ENCODE peak calls at places on chromosome 9, in eight cellular contexts. One of them, this sample, is unnamed. For H3K9me3, the result is how much of the 10 kb centered on the place peaks cover.

GRCh38 chr9:76911971-76912370 is 6.1 kb upstream of the PRUNE2 start:
- DNase-seq in body of pancreas: no peak
- DNase-seq in sigmoid colon: no peak
- DNase-seq in uterus: no peak
- DNase-seq in A549: no peak
- DNase-seq in transverse colon: no peak
- DNase-seq in right cardiac atrium: no peak
- DNase-seq in stomach: no peak
- DNase-seq in this sample: no peak

GRCh38 chr9:107504585-107505455 is 15.3 kb upstream of the KLF4 start:
- DNase-seq in body of pancreas: peak
- DNase-seq in sigmoid colon: no peak
- DNase-seq in uterus: no peak
- DNase-seq in A549: peak
- DNase-seq in transverse colon: peak
- DNase-seq in right cardiac atrium: peak
- DNase-seq in stomach: peak
- DNase-seq in this sample: peak

GRCh38 chr9:126406075-126406675 is 79.5 kb downstream of the MVB12B start:
- DNase-seq in body of pancreas: no peak
- DNase-seq in sigmoid colon: no peak
- DNase-seq in uterus: no peak
- DNase-seq in A549: no peak
- DNase-seq in transverse colon: no peak
- DNase-seq in right cardiac atrium: no peak
- DNase-seq in stomach: no peak
- DNase-seq in this sample: no peak

GRCh38 chr9:14523545-14523944 is 169.7 kb downstream of the ZDHHC21 start:
- DNase-seq in body of pancreas: no peak
- DNase-seq in sigmoid colon: no peak
- DNase-seq in uterus: no peak
- DNase-seq in A549: no peak
- DNase-seq in transverse colon: no peak
- DNase-seq in right cardiac atrium: no peak
- DNase-seq in stomach: no peak
- DNase-seq in this sample: no peak

GRCh38 chr9:76818271-76818670 is 54.0 kb downstream of the PCA3 start:
- DNase-seq in body of pancreas: peak
- DNase-seq in sigmoid colon: peak
- DNase-seq in uterus: peak
- DNase-seq in A549: peak
- DNase-seq in transverse colon: peak
- DNase-seq in right cardiac atrium: peak
- DNase-seq in stomach: peak
- DNase-seq in this sample: peak

GRCh38 chr9:4152876-4153275 is 147.0 kb downstream of the GLIS3 start:
- DNase-seq in body of pancreas: no peak
- DNase-seq in sigmoid colon: no peak
- DNase-seq in uterus: no peak
- DNase-seq in A549: peak
- DNase-seq in transverse colon: no peak
- DNase-seq in right cardiac atrium: no peak
- DNase-seq in stomach: no peak
- DNase-seq in this sample: no peak

GRCh38 chr9:447230-448025 is 232.8 kb downstream of the DOCK8 start:
- DNase-seq in body of pancreas: no peak
- DNase-seq in sigmoid colon: no peak
- DNase-seq in uterus: no peak
- DNase-seq in A549: peak
- DNase-seq in transverse colon: peak
- DNase-seq in right cardiac atrium: no peak
- DNase-seq in stomach: no peak
- DNase-seq in this sample: no peak

GRCh38 chr9:98971168-98971914 is 27.6 kb downstream of the COL15A1 start:
- DNase-seq in body of pancreas: no peak
- DNase-seq in sigmoid colon: no peak
- DNase-seq in uterus: peak
- DNase-seq in A549: no peak
- DNase-seq in transverse colon: no peak
- DNase-seq in right cardiac atrium: peak
- DNase-seq in stomach: no peak
- DNase-seq in this sample: peak

GRCh38 chr9:134963546-134963945 is 45.8 kb upstream of the FCN1 start:
- DNase-seq in body of pancreas: no peak
- DNase-seq in sigmoid colon: peak
- DNase-seq in uterus: no peak
- DNase-seq in A549: no peak
- DNase-seq in transverse colon: no peak
- DNase-seq in right cardiac atrium: no peak
- DNase-seq in stomach: no peak
- DNase-seq in this sample: peak

GRCh38 chr9:86637515-86637914 is 283.3 kb upstream of the TUT7 start:
- DNase-seq in body of pancreas: no peak
- DNase-seq in sigmoid colon: no peak
- DNase-seq in uterus: peak
- DNase-seq in A549: peak
- DNase-seq in transverse colon: no peak
- DNase-seq in right cardiac atrium: peak
- DNase-seq in stomach: peak
- DNase-seq in this sample: no peak

GRCh38 chr9:11962327-11962726 is 730.9 kb upstream of the TYRP1 start:
- DNase-seq in body of pancreas: no peak
- DNase-seq in sigmoid colon: no peak
- DNase-seq in uterus: no peak
- DNase-seq in A549: no peak
- DNase-seq in transverse colon: no peak
- DNase-seq in right cardiac atrium: no peak
- DNase-seq in stomach: no peak
- DNase-seq in this sample: no peak

GRCh38 chr9:129480705-129481104 is 140.2 kb downstream of the C9orf50 start:
- DNase-seq in body of pancreas: no peak
- DNase-seq in sigmoid colon: no peak
- DNase-seq in uterus: no peak
- DNase-seq in A549: no peak
- DNase-seq in transverse colon: no peak
- DNase-seq in right cardiac atrium: no peak
- DNase-seq in stomach: no peak
- DNase-seq in this sample: no peak
- H3K27ac ChIP-seq in body of pancreas: peak
- H3K27ac ChIP-seq in sigmoid colon: peak
- H3K27ac ChIP-seq in uterus: peak
- H3K27ac ChIP-seq in A549: peak
- H3K27ac ChIP-seq in transverse colon: peak
- H3K27ac ChIP-seq in right cardiac atrium: peak
- H3K27ac ChIP-seq in stomach: peak
- H3K27ac ChIP-seq in this sample: peak

DNA sequence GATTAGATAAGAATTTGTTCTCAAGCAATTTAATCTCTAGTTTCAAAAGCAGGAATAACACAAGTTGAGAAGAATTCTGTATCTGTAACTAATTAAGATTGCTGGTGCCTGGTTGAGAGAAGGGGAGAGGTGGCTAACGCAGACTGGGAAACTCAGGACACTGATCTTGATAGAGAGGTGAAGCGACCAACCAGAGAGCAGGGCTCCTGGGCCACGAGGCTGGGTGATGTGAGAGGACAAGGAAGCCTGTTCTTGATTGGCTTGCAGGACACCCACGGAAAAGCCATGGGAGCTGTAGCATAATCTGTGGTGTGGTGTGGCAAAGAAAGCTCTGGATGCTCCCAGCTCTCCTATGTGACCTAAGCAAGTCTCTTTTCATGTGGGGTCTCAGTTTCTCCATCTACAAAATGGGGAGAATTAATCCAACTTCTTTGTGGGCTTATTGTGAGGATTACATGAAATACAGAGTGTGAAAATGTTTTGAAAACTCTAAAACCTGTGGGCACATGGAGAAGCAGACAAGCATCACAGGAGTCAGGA is 594.1 kb upstream of the BRINP1 start:
- DNase-seq in body of pancreas: peak
- DNase-seq in sigmoid colon: no peak
- DNase-seq in uterus: no peak
- DNase-seq in A549: peak
- DNase-seq in transverse colon: no peak
- DNase-seq in right cardiac atrium: no peak
- DNase-seq in stomach: no peak
- DNase-seq in this sample: peak
- H3K4me3 ChIP-seq in body of pancreas: no peak
- H3K4me3 ChIP-seq in sigmoid colon: no peak
- H3K4me3 ChIP-seq in uterus: no peak
- H3K4me3 ChIP-seq in A549: no peak
- H3K4me3 ChIP-seq in transverse colon: no peak
- H3K4me3 ChIP-seq in right cardiac atrium: no peak
- H3K4me3 ChIP-seq in stomach: no peak
- H3K4me3 ChIP-seq in this sample: peak

GRCh38 chr9:111463036-111463435 is 21.1 kb downstream of the ECPAS start:
- DNase-seq in body of pancreas: no peak
- DNase-seq in sigmoid colon: no peak
- DNase-seq in uterus: no peak
- DNase-seq in A549: no peak
- DNase-seq in transverse colon: no peak
- DNase-seq in right cardiac atrium: no peak
- DNase-seq in stomach: no peak
- DNase-seq in this sample: no peak
- H3K9me3 ChIP-seq in body of pancreas: under half
- H3K9me3 ChIP-seq in sigmoid colon: under half
- H3K9me3 ChIP-seq in uterus: under half
- H3K9me3 ChIP-seq in A549: under half
- H3K9me3 ChIP-seq in transverse colon: under half
- H3K9me3 ChIP-seq in right cardiac atrium: under half
- H3K9me3 ChIP-seq in stomach: under half
- H3K9me3 ChIP-seq in this sample: under half

DNA sequence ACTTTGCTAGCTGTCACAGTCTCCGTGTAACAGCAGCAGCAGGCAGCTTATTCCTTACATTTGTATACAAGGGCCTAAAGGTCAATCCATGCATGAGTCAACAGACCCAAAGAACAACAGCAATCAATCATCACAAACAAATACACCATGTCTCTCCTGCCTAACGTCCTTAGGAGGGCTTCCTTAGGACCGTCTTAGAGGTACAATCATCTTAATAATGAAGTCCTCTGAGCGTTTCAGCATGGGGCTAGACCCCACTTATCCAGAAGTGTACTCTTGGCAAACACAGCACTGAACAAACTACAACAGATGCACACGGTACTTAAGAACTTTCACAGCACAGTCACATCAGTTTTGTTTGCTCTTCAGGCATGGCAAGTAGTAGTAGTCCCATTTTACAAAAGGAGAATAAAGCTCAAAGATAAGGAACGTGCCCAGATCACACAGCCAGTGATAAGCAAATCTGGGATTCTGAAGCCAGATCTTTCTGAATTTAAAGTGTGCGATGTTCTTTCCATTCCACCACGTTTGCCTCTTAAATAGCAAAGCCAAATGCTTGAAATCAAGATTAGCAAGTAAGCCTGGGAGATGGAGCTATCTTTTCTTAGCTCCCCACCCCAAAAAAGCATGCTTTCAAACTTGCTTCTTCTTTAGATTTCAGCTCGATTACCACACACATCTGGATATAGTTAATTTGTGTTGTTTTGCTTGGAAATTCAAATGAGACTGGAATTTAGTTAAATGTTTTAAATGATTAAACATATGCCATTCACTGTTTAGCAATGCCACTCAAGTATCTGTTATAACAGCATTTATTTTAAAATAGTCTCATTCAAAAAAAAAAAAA is 24.2 kb downstream of the PSMB7 start:
- DNase-seq in body of pancreas: no peak
- DNase-seq in sigmoid colon: no peak
- DNase-seq in uterus: no peak
- DNase-seq in A549: peak
- DNase-seq in transverse colon: no peak
- DNase-seq in right cardiac atrium: no peak
- DNase-seq in stomach: no peak
- DNase-seq in this sample: no peak
- H3K27ac ChIP-seq in body of pancreas: no peak
- H3K27ac ChIP-seq in sigmoid colon: no peak
- H3K27ac ChIP-seq in uterus: no peak
- H3K27ac ChIP-seq in A549: peak
- H3K27ac ChIP-seq in transverse colon: no peak
- H3K27ac ChIP-seq in right cardiac atrium: no peak
- H3K27ac ChIP-seq in stomach: no peak
- H3K27ac ChIP-seq in this sample: no peak

GRCh38 chr9:111938427-111938800 is 41.8 kb downstream of the UGCG start:
- DNase-seq in body of pancreas: no peak
- DNase-seq in sigmoid colon: no peak
- DNase-seq in uterus: no peak
- DNase-seq in A549: no peak
- DNase-seq in transverse colon: no peak
- DNase-seq in right cardiac atrium: no peak
- DNase-seq in stomach: no peak
- DNase-seq in this sample: no peak

GRCh38 chr9:111937301-111937700 is 40.7 kb downstream of the UGCG start:
- DNase-seq in body of pancreas: no peak
- DNase-seq in sigmoid colon: no peak
- DNase-seq in uterus: no peak
- DNase-seq in A549: no peak
- DNase-seq in transverse colon: no peak
- DNase-seq in right cardiac atrium: no peak
- DNase-seq in stomach: no peak
- DNase-seq in this sample: no peak

GRCh38 chr9:111934747-111935146 is 38.1 kb downstream of the UGCG start:
- DNase-seq in body of pancreas: no peak
- DNase-seq in sigmoid colon: no peak
- DNase-seq in uterus: no peak
- DNase-seq in A549: no peak
- DNase-seq in transverse colon: no peak
- DNase-seq in right cardiac atrium: no peak
- DNase-seq in stomach: no peak
- DNase-seq in this sample: no peak

GRCh38 chr9:111937781-111938426 is 41.3 kb downstream of the UGCG start:
- DNase-seq in body of pancreas: peak
- DNase-seq in sigmoid colon: no peak
- DNase-seq in uterus: peak
- DNase-seq in A549: no peak
- DNase-seq in transverse colon: peak
- DNase-seq in right cardiac atrium: peak
- DNase-seq in stomach: no peak
- DNase-seq in this sample: no peak

GRCh38 chr9:111936391-111936790 is 39.8 kb downstream of the UGCG start:
- DNase-seq in body of pancreas: no peak
- DNase-seq in sigmoid colon: no peak
- DNase-seq in uterus: no peak
- DNase-seq in A549: no peak
- DNase-seq in transverse colon: no peak
- DNase-seq in right cardiac atrium: no peak
- DNase-seq in stomach: no peak
- DNase-seq in this sample: no peak
- H3K4me3 ChIP-seq in body of pancreas: no peak
- H3K4me3 ChIP-seq in sigmoid colon: no peak
- H3K4me3 ChIP-seq in uterus: no peak
- H3K4me3 ChIP-seq in A549: no peak
- H3K4me3 ChIP-seq in transverse colon: no peak
- H3K4me3 ChIP-seq in right cardiac atrium: no peak
- H3K4me3 ChIP-seq in stomach: no peak
- H3K4me3 ChIP-seq in this sample: no peak

GRCh38 chr9:92846662-92847145 is 31.1 kb downstream of the ZNF484 start:
- DNase-seq in body of pancreas: no peak
- DNase-seq in sigmoid colon: no peak
- DNase-seq in uterus: no peak
- DNase-seq in A549: peak
- DNase-seq in transverse colon: no peak
- DNase-seq in right cardiac atrium: no peak
- DNase-seq in stomach: no peak
- DNase-seq in this sample: no peak

GRCh38 chr9:92850898-92851297 is 26.9 kb downstream of the ZNF484 start:
- DNase-seq in body of pancreas: no peak
- DNase-seq in sigmoid colon: no peak
- DNase-seq in uterus: no peak
- DNase-seq in A549: peak
- DNase-seq in transverse colon: no peak
- DNase-seq in right cardiac atrium: no peak
- DNase-seq in stomach: no peak
- DNase-seq in this sample: no peak
- H3K9me3 ChIP-seq in body of pancreas: under half
- H3K9me3 ChIP-seq in sigmoid colon: under half
- H3K9me3 ChIP-seq in uterus: under half
- H3K9me3 ChIP-seq in A549: half or more
- H3K9me3 ChIP-seq in transverse colon: under half
- H3K9me3 ChIP-seq in right cardiac atrium: under half
- H3K9me3 ChIP-seq in stomach: under half
- H3K9me3 ChIP-seq in this sample: under half